ENCODE peak calls at places on chromosomes 11 and 22, in five cellular contexts. B, M, N, S and Z are unnamed samples.
A peak's percentile ranks its signal among the peaks of the same experiment; 100 is the strongest.

GRCh38 chr11:86218125-86219081 is 26.1 kb upstream of the EED start:
- DNase-seq in B (peak; percentile 67), S (peak; percentile 46), M (peak; percentile 77), N (peak; percentile 64), Z (no peak)

GRCh38 chr11:65617136-65617850 is 1.7 kb downstream of the PCNX3 start:
- DNase-seq in N (no peak), S (no peak), B (no peak), M (no peak), Z (no peak)

GRCh38 chr11:62724171-62724570 is 3.1 kb downstream of the HNRNPUL2 start:
- DNase-seq in B (no peak), S (no peak), M (no peak), N (no peak), Z (no peak)

GRCh38 chr11:79236541-79236971 is 204.3 kb downstream of the TENM4 start:
- DNase-seq in S (no peak), B (no peak), N (peak; percentile 99), M (peak; percentile 34), Z (no peak)

GRCh38 chr11:94379619-94380018 is 21.6 kb downstream of the GPR83 start:
- DNase-seq in M (no peak), N (no peak), B (no peak), S (no peak), Z (no peak)

GRCh38 chr11:8242480-8243280 is 21.0 kb downstream of the LMO1 start:
- DNase-seq in B (no peak), N (no peak), M (no peak), S (no peak), Z (no peak)

GRCh38 chr22:49258107-49259010 is 569.3 kb downstream of the BRD1 start:
- DNase-seq in B (peak; percentile 21), S (no peak), N (no peak), M (no peak), Z (no peak)

GRCh38 chr11:27076121-27076589 is 35.5 kb downstream of the BBOX1 start:
- DNase-seq in B (no peak), M (no peak), N (no peak), S (no peak), Z (no peak)

GRCh38 chr11:110951041-110951440 is 238.8 kb upstream of the ARHGAP20 start:
- DNase-seq in N (no peak), M (no peak), B (no peak), S (no peak), Z (no peak)

GRCh38 chr11:77287615-77288273 is 13.7 kb downstream of the GDPD4 start:
- DNase-seq in N (peak; percentile 92), M (no peak), S (no peak), B (no peak), Z (no peak)

GRCh38 chr11:64534391-64534801 is 56.6 kb upstream of the SLC22A12 start:
- DNase-seq in M (no peak), N (no peak), B (peak; percentile 28), S (no peak), Z (no peak)

GRCh38 chr11:2761131-2762030 is 61.6 kb upstream of the KCNQ1OT1 start:
- DNase-seq in S (no peak), B (peak; percentile 50), N (no peak), M (peak; percentile 1), Z (no peak)

GRCh38 chr11:119389611-119390254 is 8.2 kb upstream of the USP2 start:
- DNase-seq in M (no peak), N (no peak), B (no peak), S (no peak), Z (no peak)

GRCh38 chr22:24444251-24444650 is 16.9 kb downstream of the ADORA2A start:
- DNase-seq in B (no peak), M (no peak), S (no peak), N (no peak), Z (no peak)

GRCh38 chr22:31286360-31287255 is 5.7 kb downstream of the PIK3IP1 start:
- DNase-seq in S (peak; percentile 44), N (no peak), B (no peak), M (peak; percentile 67), Z (no peak)

GRCh38 chr11:128488471-128488870 is 98.9 kb downstream of the ETS1 start:
- DNase-seq in N (peak; percentile 97), B (no peak), S (no peak), M (peak; percentile 30), Z (no peak)

GRCh38 chr11:37108436-37109204 is 510.6 kb upstream of the RAG2 start:
- DNase-seq in M (no peak), N (peak; percentile 55), B (no peak), S (no peak), Z (no peak)

GRCh38 chr11:47028530-47029093 is 92.1 kb downstream of the CSTPP1 start:
- DNase-seq in B (no peak), N (peak; percentile 8), S (no peak), M (no peak), Z (no peak)

GRCh38 chr11:45949992-45950407 is 27.5 kb downstream of the LARGE2 start:
- DNase-seq in B (no peak), N (peak; percentile 35), M (no peak), S (no peak), Z (no peak)

GRCh38 chr11:70900540-70900939 is 351.8 kb downstream of the SHANK2 start:
- DNase-seq in N (no peak), S (no peak), M (no peak), B (peak; percentile 34), Z (no peak)

GRCh38 chr11:20110908-20111669 is 49.2 kb downstream of the DBX1 start:
- DNase-seq in B (no peak), N (peak; percentile 98), S (peak; percentile 6), M (peak; percentile 69), Z (peak; percentile 89)

GRCh38 chr22:20126284-20127029 is 5.1 kb upstream of the ZDHHC8 start:
- DNase-seq in N (no peak), B (no peak), M (no peak), S (no peak), Z (no peak)

GRCh38 chr11:130214861-130215530 is 55.4 kb downstream of the ST14 start:
- DNase-seq in S (no peak), N (no peak), M (no peak), B (peak; percentile 21), Z (no peak)

GRCh38 chr11:65650547-65651338 is 12.0 kb downstream of the RELA start:
- DNase-seq in B (peak; percentile 57), N (no peak), S (no peak), M (no peak), Z (no peak)

GRCh38 chr11:115629456-115630015 is 125.3 kb upstream of the CADM1 start:
- DNase-seq in M (no peak), N (no peak), S (no peak), B (no peak), Z (no peak)
- H3K27ac ChIP-seq in M (no peak overlapping the region), N (no peak overlapping the region), S (no peak overlapping the region), B (no peak overlapping the region), Z (no peak overlapping the region)

DNA sequence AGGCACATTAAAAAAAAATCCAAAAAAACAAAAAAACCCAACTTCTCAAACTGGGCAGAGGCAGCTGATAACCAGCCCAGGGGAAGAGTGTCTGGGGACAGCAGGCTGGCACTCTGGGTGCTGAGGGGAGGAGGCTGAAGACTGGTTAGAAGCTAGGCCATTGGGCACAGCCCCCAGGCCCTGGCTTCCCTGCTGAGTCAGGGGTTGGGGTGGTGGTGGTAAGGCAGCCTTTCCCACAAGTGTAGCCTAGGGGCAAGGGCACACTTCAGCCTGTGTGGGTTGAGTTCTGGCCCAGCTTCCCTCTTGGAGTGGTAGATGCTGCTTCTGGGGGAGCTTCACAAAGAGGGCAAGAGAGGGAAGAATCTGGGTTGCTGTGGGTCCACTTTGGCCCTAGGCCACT is 16.3 kb upstream of the ARFGAP3 start:
- DNase-seq in N (no peak), S (no peak), B (no peak), M (no peak), Z (no peak)
- H3K27ac ChIP-seq in N (no peak overlapping the region), S (no peak overlapping the region), B (no peak overlapping the region), M (peak overlapping the region; percentile 19), Z (no peak overlapping the region)

DNA sequence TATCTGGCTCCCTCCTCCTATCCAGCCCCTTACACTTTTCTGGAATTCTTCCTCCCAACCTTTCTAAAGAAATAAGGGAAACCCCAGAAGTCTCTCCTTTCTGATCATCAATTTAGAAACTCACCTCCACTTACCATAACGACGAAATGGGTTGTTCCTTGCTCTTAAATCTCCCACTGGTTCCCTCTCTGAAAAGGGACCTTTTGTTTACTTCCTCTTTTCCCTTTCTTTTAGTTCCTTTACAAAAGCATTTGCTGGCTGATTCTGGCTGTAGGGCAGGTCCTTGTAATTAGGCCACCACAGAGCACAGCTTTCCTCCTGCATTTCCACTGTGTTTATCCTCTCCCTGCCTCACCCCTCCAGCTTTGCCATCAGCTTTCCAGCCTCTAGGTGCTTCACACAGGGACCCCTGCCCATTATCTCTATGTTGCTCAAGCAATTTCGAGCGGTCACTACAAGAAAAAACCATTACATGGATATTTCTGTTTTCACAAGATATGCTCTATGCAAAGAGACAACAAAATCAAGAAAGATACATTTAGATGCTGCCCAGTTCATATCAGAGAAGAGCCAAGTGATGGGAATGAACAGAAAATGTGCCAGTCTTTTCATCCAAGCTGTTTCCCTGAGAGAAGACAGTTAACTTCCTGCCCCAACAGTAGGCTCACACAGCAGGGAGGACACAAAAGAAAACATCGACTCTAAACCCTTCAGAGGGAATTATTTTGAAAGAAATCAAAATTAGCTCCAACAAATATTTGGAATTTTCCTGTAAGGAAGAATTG is 11.8 kb downstream of the JAML start:
- DNase-seq in S (no peak), M (no peak), N (no peak), B (no peak), Z (no peak)
- H3K27ac ChIP-seq in S (no peak overlapping the region), M (no peak overlapping the region), N (no peak overlapping the region), B (no peak overlapping the region), Z (no peak overlapping the region)

GRCh38 chr11:122679441-122679840 is 23.9 kb downstream of the UBASH3B start:
- DNase-seq in B (no peak), N (no peak), S (no peak), M (no peak), Z (no peak)

GRCh38 chr11:122681731-122682130 is 26.2 kb downstream of the UBASH3B start:
- DNase-seq in N (peak; percentile 27), S (no peak), B (no peak), M (no peak), Z (no peak)

GRCh38 chr11:122685041-122685440 is 29.5 kb downstream of the UBASH3B start:
- DNase-seq in N (no peak), S (no peak), M (no peak), B (no peak), Z (no peak)

GRCh38 chr11:122681070-122681469 is 25.5 kb downstream of the UBASH3B start:
- DNase-seq in M (no peak), B (no peak), N (peak; percentile 39), S (no peak), Z (no peak)

GRCh38 chr11:122682464-122682863 is 26.9 kb downstream of the UBASH3B start:
- DNase-seq in M (no peak), N (no peak), S (no peak), B (no peak), Z (no peak)
- H3K27ac ChIP-seq in M (no peak overlapping the region), N (no peak overlapping the region), S (no peak overlapping the region), B (no peak overlapping the region), Z (no peak overlapping the region)